ENCODE peak calls at places on chromosomes 5 and 9, in four cellular contexts. P is activated CD4-positive, CD25-positive, alpha-beta regulatory T cell; J is aorta; A is activated T-helper 1 cell treated with anti-CD3 and anti-CD28 coated beads, Interleukin-2, amount 50 U/mL, for 16 hours. K is an unnamed sample.

GRCh38 chr9:126451316-126451885 is 124.8 kb downstream of the MVB12B start:
- DNase-seq in P (no peak), J (no peak), A (no peak), K (no peak)

GRCh38 chr5:32613050-32613672 is 27.8 kb downstream of the SUB1 start:
- DNase-seq in P (peak; percentile 59), J (peak; percentile 87), A (peak; percentile 69), K (peak; percentile 83)

GRCh38 chr5:16894236-16895057 is 41.6 kb downstream of the MYO10 start:
- DNase-seq in P (no peak), J (no peak), A (no peak), K (no peak)

GRCh38 chr5:175654807-175655206 is 3.1 kb upstream of the HRH2 start:
- DNase-seq in P (no peak), J (no peak), A (no peak), K (no peak)

GRCh38 chr9:130745210-130745800 is 51.7 kb downstream of the EXOSC2 start:
- DNase-seq in P (no peak), J (no peak), A (no peak), K (no peak)

GRCh38 chr5:125209650-125210049 is 463.2 kb upstream of the ZNF608 start:
- DNase-seq in P (no peak), J (no peak), A (no peak), K (no peak)

GRCh38 chr9:99255651-99256050 is 33.6 kb downstream of the SEC61B start:
- DNase-seq in P (no peak), J (no peak), A (no peak), K (no peak)

GRCh38 chr5:177357459-177358332 is at the start of gene RGS14:
- DNase-seq in P (peak; percentile 39), J (peak; percentile 75), A (peak; percentile 59), K (peak; percentile 73)

GRCh38 chr5:38807570-38808461 is 38.0 kb upstream of the OSMR start:
- DNase-seq in P (no peak), J (no peak), A (no peak), K (no peak)

GRCh38 chr5:142748568-142749249 is 21.5 kb upstream of the ARHGAP26 start:
- DNase-seq in P (peak; percentile 15), J (no peak), A (peak; percentile 20), K (no peak)

GRCh38 chr9:132129535-132129934 is 32.3 kb upstream of the NTNG2 start:
- DNase-seq in P (no peak), J (no peak), A (no peak), K (no peak)

GRCh38 chr5:6365977-6366590 is 12.3 kb downstream of the MED10 start:
- DNase-seq in P (no peak), J (no peak), A (no peak), K (no peak)

GRCh38 chr5:154947778-154948177 is 6.9 kb downstream of the MRPL22 start:
- DNase-seq in P (no peak), J (no peak), A (no peak), K (no peak)

GRCh38 chr9:16039988-16040761 is 487.3 kb downstream of the CCDC171 start:
- DNase-seq in P (no peak), J (no peak), A (no peak), K (no peak)

GRCh38 chr5:31935702-31936347 is 238.3 kb downstream of the GOLPH3 start:
- DNase-seq in P (no peak), J (no peak), A (no peak), K (no peak)

GRCh38 chr5:95892784-95893354 is 68.8 kb downstream of the ELL2 start:
- DNase-seq in P (no peak), J (no peak), A (no peak), K (no peak)

GRCh38 chr5:5387789-5388188 is 34.7 kb upstream of the ICE1 start:
- DNase-seq in P (no peak), J (no peak), A (no peak), K (no peak)

GRCh38 chr5:1479581-1480188 is 34.4 kb upstream of the SLC6A3 start:
- DNase-seq in P (no peak), J (peak; percentile 72), A (peak; percentile 18), K (no peak)

GRCh38 chr5:75389430-75389829 is 52.4 kb downstream of the HMGCR start:
- DNase-seq in P (no peak), J (no peak), A (no peak), K (no peak)

GRCh38 chr9:13141629-13142028 is 137.9 kb downstream of the MPDZ start:
- DNase-seq in P (no peak), J (no peak), A (no peak), K (no peak)

GRCh38 chr9:4553951-4554381 is 63.7 kb downstream of the SLC1A1 start:
- DNase-seq in P (no peak), J (no peak), A (no peak), K (no peak)

GRCh38 chr5:132426525-132427138 is 57.1 kb downstream of the SLC22A5 start:
- DNase-seq in P (peak; percentile 23), J (peak; percentile 94), A (peak; percentile 48), K (peak; percentile 79)

GRCh38 chr9:124291801-124292396 is 34.1 kb downstream of the NEK6 start:
- DNase-seq in P (no peak), J (peak; percentile 75), A (no peak), K (peak; percentile 42)

GRCh38 chr5:154829181-154829588 is 21.2 kb downstream of the FAXDC2 start:
- DNase-seq in P (no peak), J (no peak), A (no peak), K (no peak)

GRCh38 chr5:75558972-75559632 is 47.4 kb downstream of the POLK start:
- DNase-seq in P (no peak), J (no peak), A (no peak), K (no peak)

GRCh38 chr5:74326571-74327338 is 313.8 kb downstream of the ENC1 start:
- DNase-seq in P (no peak), J (no peak), A (no peak), K (no peak)

GRCh38 chr9:82606761-82607382 is 456.1 kb downstream of the RASEF start:
- DNase-seq in P (no peak), J (no peak), A (no peak), K (no peak)

GRCh38 chr5:139638736-139639618 is 9.2 kb upstream of the CXXC5 start:
- DNase-seq in P (no peak), J (no peak), A (no peak), K (no peak)

GRCh38 chr5:105956456-105957177 is 1714.1 kb downstream of the EFNA5 start:
- DNase-seq in P (no peak), J (no peak), A (no peak), K (no peak)

GRCh38 chr9:133763272-133764183 is 25.4 kb upstream of the SARDH start:
- DNase-seq in P (no peak), J (no peak), A (no peak), K (peak; percentile 41)

GRCh38 chr5:107456281-107456715 is 214.4 kb downstream of the EFNA5 start:
- DNase-seq in P (no peak), J (no peak), A (no peak), K (no peak)

GRCh38 chr5:107032629-107033028 is 638.1 kb downstream of the EFNA5 start:
- DNase-seq in P (no peak), J (no peak), A (no peak), K (no peak)

GRCh38 chr9:105921057-105921721 is 226.8 kb downstream of the TMEM38B start:
- DNase-seq in P (no peak), J (no peak), A (no peak), K (no peak)

GRCh38 chr9:119412399-119412798 is 43.2 kb upstream of the BRINP1 start:
- DNase-seq in P (no peak), J (no peak), A (no peak), K (no peak)

GRCh38 chr5:21236104-21236503 is 1248.1 kb upstream of the CDH18 start:
- DNase-seq in P (no peak), J (no peak), A (no peak), K (no peak)